ENCODE peak calls at places on chromosomes 11 and 22, in four cellular contexts. R is CD8-positive, alpha-beta memory T cell; Q is RWPE1; X is cardiac muscle cell. A is an unnamed sample.

GRCh38 chr22:49418943-49419342 is 408.7 kb downstream of the BRD1 start:
- DNase-seq in R (no peak), Q (no peak), X (no peak), A (no peak)

GRCh38 chr11:10659339-10660216 is 34.0 kb downstream of the IRAG1 start:
- DNase-seq in R (no peak), Q (peak), X (peak), A (no peak)

GRCh38 chr11:10818594-10818993 is 9.9 kb upstream of the EIF4G2 start:
- DNase-seq in R (no peak), Q (no peak), X (no peak), A (no peak)

GRCh38 chr22:19292262-19293230 is 1.0 kb upstream of the CLTCL1 start:
- DNase-seq in R (peak), Q (no peak), X (peak), A (no peak)

GRCh38 chr11:25094085-25094802 is 597.4 kb downstream of the LUZP2 start:
- DNase-seq in R (no peak), Q (no peak), X (no peak), A (no peak)

GRCh38 chr11:44988981-44989635 is 38.4 kb upstream of the TP53I11 start:
- DNase-seq in R (no peak), Q (no peak), X (no peak), A (peak)

GRCh38 chr11:44883277-44883676 is 67.4 kb downstream of the TP53I11 start:
- DNase-seq in R (no peak), Q (no peak), X (no peak), A (no peak)

GRCh38 chr11:47003180-47003877 is 66.8 kb downstream of the CSTPP1 start:
- DNase-seq in R (no peak), Q (no peak), X (no peak), A (no peak)

GRCh38 chr11:63683133-63683991 is 2.1 kb downstream of the RTN3 start:
- DNase-seq in R (no peak), Q (no peak), X (peak), A (no peak)

GRCh38 chr11:45805305-45806071 is 539 bp downstream of the SLC35C1 start:
- DNase-seq in R (no peak), Q (no peak), X (peak), A (no peak)

GRCh38 chr11:32781721-32782120 is 12.7 kb downstream of the CCDC73 start:
- DNase-seq in R (no peak), Q (no peak), X (no peak), A (no peak)

GRCh38 chr11:12289667-12290476 is 87.5 kb upstream of the PARVA start:
- DNase-seq in R (no peak), Q (no peak), X (no peak), A (no peak)

GRCh38 chr11:4704790-4705334 is 278 bp downstream of the MMP26 start:
- DNase-seq in R (no peak), Q (no peak), X (no peak), A (no peak)

GRCh38 chr11:122115520-122116343 is at the start of gene BLID:
- DNase-seq in R (no peak), Q (no peak), X (peak), A (no peak)

GRCh38 chr22:39491696-39492095 is 10.4 kb upstream of the MIEF1 start:
- DNase-seq in R (no peak), Q (no peak), X (no peak), A (no peak)

GRCh38 chr22:39494471-39495120 is 7.5 kb upstream of the MIEF1 start:
- DNase-seq in R (no peak), Q (no peak), X (no peak), A (no peak)

GRCh38 chr22:39496131-39496838 is 5.8 kb upstream of the MIEF1 start:
- DNase-seq in R (peak), Q (no peak), X (peak), A (peak)

GRCh38 chr22:39492186-39492585 is 9.9 kb upstream of the MIEF1 start:
- DNase-seq in R (no peak), Q (no peak), X (no peak), A (no peak)

DNA sequence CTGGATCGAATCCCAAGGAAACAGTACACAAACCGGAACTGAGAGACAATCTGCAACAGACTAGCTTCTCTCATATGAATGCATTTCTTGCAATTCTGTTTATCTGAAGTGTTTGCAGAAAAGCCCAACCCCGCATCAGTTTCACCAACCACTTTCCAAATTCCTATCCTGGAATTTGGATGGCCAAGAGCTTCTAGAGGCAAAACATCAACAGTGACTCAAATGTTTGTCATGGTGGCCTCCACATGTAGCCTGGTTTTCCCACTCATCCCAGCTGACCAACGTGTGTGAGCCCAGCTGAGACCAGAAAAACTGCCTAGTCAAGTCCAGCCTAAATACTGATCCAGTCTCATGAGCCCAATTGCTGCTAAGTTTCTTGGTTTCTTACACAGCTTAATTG is 8.3 kb upstream of the MIEF1 start:
- DNase-seq in R (no peak), Q (no peak), X (peak), A (no peak)
- H3K27ac ChIP-seq in R (no peak), Q (no peak), X (no peak), A (no peak)

GRCh38 chr11:15913261-15913660 is 443.1 kb downstream of the SOX6 start:
- DNase-seq in R (no peak), Q (no peak), X (peak), A (no peak)
- H3K27ac ChIP-seq in R (no peak), Q (no peak), X (peak), A (peak)

DNA sequence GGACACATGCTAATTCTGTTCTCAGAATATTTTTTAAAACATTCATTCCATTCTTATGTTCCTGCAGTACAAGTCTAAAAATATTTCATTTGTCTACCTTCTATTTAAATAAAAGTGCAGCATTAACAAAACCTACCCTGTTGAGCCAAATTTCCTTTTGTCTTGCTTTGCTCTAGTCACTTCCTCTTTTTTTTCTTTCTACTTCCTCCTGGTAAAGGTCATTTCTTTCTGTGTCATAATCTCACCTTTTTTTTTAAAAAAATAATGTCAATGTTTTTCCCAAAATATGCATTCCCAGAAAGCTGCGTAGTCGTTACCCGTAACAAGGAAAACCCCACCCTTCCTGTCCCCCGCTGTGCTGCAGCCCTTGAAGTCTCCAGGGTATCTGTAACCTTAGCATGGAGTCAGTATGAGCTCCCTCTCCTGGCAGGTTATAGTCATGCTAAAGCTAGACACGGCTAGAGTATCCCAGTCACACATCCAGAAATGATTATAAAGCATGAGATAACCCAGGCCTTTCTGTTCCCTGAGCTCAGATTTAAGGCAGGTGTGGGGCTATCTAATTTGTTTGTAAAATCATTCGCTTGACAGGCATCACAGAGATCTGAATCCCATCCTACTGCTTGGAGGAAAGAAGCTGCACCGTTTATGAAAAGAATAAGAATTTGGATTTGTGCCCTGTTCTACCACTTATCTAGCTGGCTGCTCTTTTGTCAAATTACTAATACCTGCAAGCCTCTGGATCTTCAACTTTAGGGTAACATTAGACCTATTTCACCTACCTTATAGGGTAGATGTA is 51.1 kb upstream of the EED start:
- DNase-seq in R (peak), Q (peak), X (peak), A (peak)
- H3K27ac ChIP-seq in R (peak), Q (no peak), X (no peak), A (peak)

GRCh38 chr22:45535400-45535799 is 32.7 kb downstream of the FBLN1 start:
- DNase-seq in R (no peak), Q (no peak), X (no peak), A (no peak)
- H3K27ac ChIP-seq in R (no peak), Q (peak), X (no peak), A (no peak)

GRCh38 chr22:24207264-24208011 is 26.2 kb downstream of the SUSD2 start:
- DNase-seq in R (no peak), Q (no peak), X (peak), A (no peak)

GRCh38 chr22:24214467-24215285 is 30.2 kb downstream of the GGT5 start:
- DNase-seq in R (no peak), Q (no peak), X (peak), A (no peak)

GRCh38 chr22:24205438-24206189 is 24.3 kb downstream of the SUSD2 start:
- DNase-seq in R (no peak), Q (no peak), X (no peak), A (no peak)

GRCh38 chr22:24208012-24208749 is 26.9 kb downstream of the SUSD2 start:
- DNase-seq in R (no peak), Q (peak), X (peak), A (peak)

GRCh38 chr22:24209016-24209415 is 27.7 kb downstream of the SUSD2 start:
- DNase-seq in R (no peak), Q (no peak), X (no peak), A (no peak)
- H3K27ac ChIP-seq in R (no peak), Q (peak), X (no peak), A (no peak)

GRCh38 chr11:48036466-48036865 is 56.1 kb downstream of the PTPRJ start:
- DNase-seq in R (no peak), Q (no peak), X (peak), A (no peak)

GRCh38 chr11:48031602-48032001 is 51.2 kb downstream of the PTPRJ start:
- DNase-seq in R (no peak), Q (no peak), X (no peak), A (no peak)

GRCh38 chr11:48034926-48035876 is 54.8 kb downstream of the PTPRJ start:
- DNase-seq in R (no peak), Q (no peak), X (peak), A (peak)

GRCh38 chr11:48036011-48036410 is 55.7 kb downstream of the PTPRJ start:
- DNase-seq in R (no peak), Q (no peak), X (no peak), A (no peak)

DNA sequence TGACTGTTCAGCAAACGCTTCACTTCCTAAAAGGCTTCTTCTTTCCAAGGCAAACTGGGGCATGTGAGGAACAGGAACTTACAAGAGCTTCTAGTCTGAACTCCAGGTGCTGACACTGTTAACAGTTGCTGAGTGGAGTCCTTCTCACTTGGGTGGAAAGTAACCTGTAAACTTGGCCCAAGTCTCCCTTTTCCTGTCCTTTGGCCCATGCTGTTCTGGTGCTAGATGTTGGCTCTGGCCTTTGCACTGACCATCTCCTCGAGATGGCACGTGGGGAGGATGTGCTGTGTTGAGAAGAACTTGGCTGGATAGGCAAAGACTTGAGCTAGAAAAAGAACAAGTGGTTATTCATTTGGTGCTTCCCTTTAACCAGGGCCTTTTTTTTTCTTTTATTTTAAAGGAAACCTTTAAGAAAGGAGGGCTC is 53.6 kb downstream of the PTPRJ start:
- DNase-seq in R (no peak), Q (no peak), X (no peak), A (no peak)
- H3K27ac ChIP-seq in R (no peak), Q (no peak), X (no peak), A (no peak)

GRCh38 chr22:35269630-35270029 is 12.3 kb downstream of the HMGXB4 start:
- DNase-seq in R (no peak), Q (no peak), X (no peak), A (no peak)

GRCh38 chr22:35276019-35276418 is 18.7 kb downstream of the HMGXB4 start:
- DNase-seq in R (no peak), Q (no peak), X (no peak), A (no peak)

GRCh38 chr22:35274154-35274871 is 17.0 kb downstream of the HMGXB4 start:
- DNase-seq in R (no peak), Q (no peak), X (no peak), A (no peak)

DNA sequence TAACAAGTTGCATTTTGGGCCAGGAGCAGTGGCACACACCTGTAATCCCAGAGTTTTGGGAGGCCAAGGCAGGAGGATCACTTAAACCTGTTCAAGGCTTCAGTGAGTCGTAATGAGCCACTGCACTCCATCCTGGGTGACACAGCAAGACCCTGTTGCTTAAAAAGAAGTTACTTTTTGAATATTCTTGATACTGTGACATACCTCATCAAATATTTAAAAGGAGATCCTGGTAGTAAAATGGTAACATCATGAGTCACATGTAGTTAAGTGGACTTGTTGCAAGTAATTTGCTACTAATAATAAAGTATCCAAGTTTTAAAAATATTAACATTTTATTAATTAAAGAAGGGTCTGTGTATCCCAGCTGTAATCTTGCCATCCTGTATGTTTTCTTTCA is 18.3 kb downstream of the HMGXB4 start:
- DNase-seq in R (no peak), Q (peak), X (no peak), A (no peak)
- H3K27ac ChIP-seq in R (no peak), Q (no peak), X (no peak), A (no peak)

GRCh38 chr11:64743591-64744543 is at the start of gene RASGRP2:
- DNase-seq in R (peak), Q (no peak), X (peak), A (peak)
- H3K27ac ChIP-seq in R (peak), Q (no peak), X (peak), A (peak)